ENCODE peak calls at places on chromosomes 3 and 15, in ten cellular contexts. R, U, T, K, Y, H, B, X, D and E are unnamed samples.

GRCh38 chr3:27472166-27472565 is 12.0 kb downstream of the SLC4A7 start:
- DNase-seq in R (no peak), U (no peak), T (no peak), K (no peak), Y (no peak), H (no peak), B (no peak), X (no peak), D (peak; percentile 38), E (no peak)

GRCh38 chr3:46679681-46680080 is 13.8 kb downstream of the ALS2CL start:
- DNase-seq in R (no peak), U (no peak), T (no peak), K (no peak), Y (no peak), H (no peak), B (no peak), X (no peak), D (no peak), E (no peak)

GRCh38 chr3:10772230-10773161 is 43.5 kb upstream of the SLC6A11 start:
- DNase-seq in R (no peak), U (no peak), T (no peak), K (no peak), Y (peak; percentile 79), H (peak; percentile 52), B (no peak), X (no peak), D (peak; percentile 35), E (no peak)

GRCh38 chr3:58639001-58639400 is 27.6 kb downstream of the FAM3D start:
- DNase-seq in R (no peak), U (no peak), T (no peak), K (peak; percentile 45), Y (no peak), H (no peak), B (no peak), X (no peak), D (no peak), E (no peak)

GRCh38 chr3:22729981-22730380 is 473.1 kb upstream of the UBE2E2 start:
- DNase-seq in R (no peak), U (no peak), T (peak; percentile 19), K (peak; percentile 0), Y (no peak), H (no peak), B (no peak), X (no peak), D (no peak), E (no peak)

GRCh38 chr3:124206225-124206624 is 214.3 kb upstream of the ROPN1 start:
- DNase-seq in R (no peak), U (no peak), T (no peak), K (no peak), Y (no peak), H (no peak), B (no peak), X (no peak), D (no peak), E (no peak)

GRCh38 chr15:81155375-81156218 is 21.5 kb downstream of the CFAP161 start:
- DNase-seq in R (peak; percentile 45), U (peak; percentile 13), T (peak; percentile 62), K (peak; percentile 77), Y (peak; percentile 88), H (peak; percentile 32), B (peak; percentile 36), X (no peak), D (peak; percentile 77), E (peak; percentile 52)

GRCh38 chr3:163726125-163726524 is 1352.2 kb downstream of the SI start:
- DNase-seq in R (no peak), U (no peak), T (no peak), K (no peak), Y (no peak), H (no peak), B (no peak), X (no peak), D (no peak), E (no peak)

GRCh38 chr15:74664028-74664616 is 31.7 kb downstream of the EDC3 start:
- DNase-seq in R (no peak), U (peak; percentile 80), T (no peak), K (peak; percentile 75), Y (no peak), H (peak; percentile 20), B (peak; percentile 80), X (no peak), D (no peak), E (peak; percentile 63)

GRCh38 chr3:20683912-20684311 is 497.9 kb upstream of the SGO1 start:
- DNase-seq in R (no peak), U (no peak), T (no peak), K (peak; percentile 47), Y (no peak), H (no peak), B (no peak), X (no peak), D (no peak), E (peak; percentile 10)

GRCh38 chr15:44633603-44634002 is 29.9 kb downstream of the SPG11 start:
- DNase-seq in R (no peak), U (no peak), T (no peak), K (peak; percentile 36), Y (no peak), H (no peak), B (no peak), X (no peak), D (peak; percentile 38), E (no peak)

GRCh38 chr3:62186967-62187366 is 186.4 kb downstream of the FEZF2 start:
- DNase-seq in R (peak; percentile 0), U (no peak), T (no peak), K (peak; percentile 31), Y (no peak), H (peak; percentile 7), B (no peak), X (no peak), D (peak; percentile 21), E (no peak)

GRCh38 chr3:112735927-112736326 is 95.0 kb upstream of the CCDC80 start:
- DNase-seq in R (no peak), U (no peak), T (no peak), K (no peak), Y (no peak), H (no peak), B (no peak), X (no peak), D (no peak), E (no peak)

GRCh38 chr3:31483776-31484175 is 48.9 kb upstream of the STT3B start:
- DNase-seq in R (no peak), U (no peak), T (no peak), K (no peak), Y (no peak), H (no peak), B (no peak), X (no peak), D (no peak), E (no peak)

GRCh38 chr3:156727519-156728205 is 53.3 kb downstream of the TIPARP start:
- DNase-seq in R (no peak), U (no peak), T (no peak), K (no peak), Y (no peak), H (no peak), B (no peak), X (no peak), D (no peak), E (no peak)

GRCh38 chr3:159229161-159229560 is 427.3 kb downstream of the MFSD1 start:
- DNase-seq in R (no peak), U (no peak), T (no peak), K (no peak), Y (no peak), H (no peak), B (no peak), X (no peak), D (no peak), E (no peak)

GRCh38 chr3:94307588-94307987 is 244.7 kb downstream of the NSUN3 start:
- DNase-seq in R (no peak), U (no peak), T (no peak), K (no peak), Y (no peak), H (no peak), B (no peak), X (no peak), D (no peak), E (no peak)

GRCh38 chr15:82849556-82850241 is 40.3 kb downstream of the WHAMM start:
- DNase-seq in R (peak; percentile 84), U (peak; percentile 81), T (peak; percentile 87), K (peak; percentile 74), Y (peak; percentile 90), H (peak; percentile 73), B (peak; percentile 79), X (peak; percentile 76), D (peak; percentile 82), E (peak; percentile 90)

GRCh38 chr3:107239703-107240102 is 137.5 kb upstream of the CCDC54 start:
- DNase-seq in R (no peak), U (no peak), T (no peak), K (no peak), Y (no peak), H (no peak), B (no peak), X (no peak), D (no peak), E (no peak)

GRCh38 chr3:13657660-13658435 is 108.9 kb downstream of the FBLN2 start:
- DNase-seq in R (peak; percentile 26), U (peak; percentile 32), T (peak; percentile 64), K (peak; percentile 22), Y (no peak), H (no peak), B (peak; percentile 49), X (no peak), D (peak; percentile 47), E (peak; percentile 58)

GRCh38 chr3:84968701-84969235 is 10.0 kb downstream of the CADM2 start:
- DNase-seq in R (no peak), U (no peak), T (no peak), K (no peak), Y (no peak), H (no peak), B (no peak), X (no peak), D (no peak), E (no peak)

GRCh38 chr3:105843895-105844500 is 24.8 kb downstream of the CBLB start:
- DNase-seq in R (no peak), U (no peak), T (no peak), K (no peak), Y (no peak), H (no peak), B (no peak), X (no peak), D (no peak), E (no peak)
- TF ChIP-seq POLR2A in R (no peak), U (no peak), T (no peak), K (no peak), Y (no peak), H (no peak), B (no peak), X (no peak), D (no peak), E (no peak)

GRCh38 chr3:184598220-184598927 is 36.8 kb downstream of the EPHB3 start:
- DNase-seq in R (no peak), U (no peak), T (no peak), K (no peak), Y (no peak), H (no peak), B (no peak), X (no peak), D (no peak), E (no peak)
- TF ChIP-seq CTCF in R (no peak), U (no peak), T (no peak), K (no peak), Y (no peak), H (no peak), B (no peak), X (no peak), D (no peak), E (no peak)

GRCh38 chr15:38068600-38068999 is 134.2 kb downstream of the TMCO5A start:
- DNase-seq in R (no peak), U (no peak), T (no peak), K (no peak), Y (no peak), H (no peak), B (no peak), X (no peak), D (no peak), E (no peak)
- H3K4me3 ChIP-seq in R (no peak overlapping the region), U (no peak overlapping the region), T (no peak overlapping the region), K (no peak overlapping the region), Y (no peak overlapping the region), H (no peak overlapping the region), B (no peak overlapping the region), X (peak overlapping the region; percentile 31), D (no peak overlapping the region), E (no peak overlapping the region)

GRCh38 chr3:45551214-45552010 is 43.1 kb upstream of the LIMD1 start:
- DNase-seq in R (peak; percentile 39), U (peak; percentile 37), T (peak; percentile 69), K (peak; percentile 99), Y (peak; percentile 92), H (peak; percentile 13), B (peak; percentile 33), X (no peak), D (peak; percentile 14), E (peak; percentile 66)
- TF ChIP-seq POLR2A in R (no peak), U (no peak), T (no peak), K (no peak), Y (no peak), H (no peak), B (no peak), X (no peak), D (no peak), E (no peak)